ENCODE peak calls at places on chromosomes 11 and 22, in six cellular contexts. One of them, this sample, is unnamed.

GRCh38 chr22:26322179-26322905 is 106.7 kb upstream of the ASPHD2 start:
- DNase-seq in H1: no peak
- DNase-seq in mesenchymal stem cell: peak; percentile 43
- DNase-seq in mesendoderm: peak; percentile 98
- DNase-seq in neuronal stem cell: no peak
- DNase-seq in trophoblast cell: peak; percentile 98
- DNase-seq in this sample: peak; percentile 77

GRCh38 chr11:27228232-27228631 is 134.8 kb downstream of the CCDC34 start:
- DNase-seq in trophoblast cell: no peak
- DNase-seq in mesendoderm: no peak
- DNase-seq in H1: no peak
- DNase-seq in neuronal stem cell: no peak
- DNase-seq in mesenchymal stem cell: no peak
- DNase-seq in this sample: no peak

GRCh38 chr11:26841818-26842457 is 120.1 kb upstream of the SLC5A12 start:
- DNase-seq in H1: no peak
- DNase-seq in mesenchymal stem cell: peak; percentile 64
- DNase-seq in mesendoderm: no peak
- DNase-seq in trophoblast cell: no peak
- DNase-seq in neuronal stem cell: no peak
- DNase-seq in this sample: peak; percentile 60

GRCh38 chr11:131486100-131486499 is 115.7 kb downstream of the NTM start:
- DNase-seq in H1: no peak
- DNase-seq in trophoblast cell: peak; percentile 48
- DNase-seq in neuronal stem cell: no peak
- DNase-seq in mesenchymal stem cell: no peak
- DNase-seq in mesendoderm: no peak
- DNase-seq in this sample: no peak

GRCh38 chr11:58801974-58802545 is 42.4 kb downstream of the GLYATL2 start:
- DNase-seq in mesendoderm: no peak
- DNase-seq in trophoblast cell: no peak
- DNase-seq in mesenchymal stem cell: no peak
- DNase-seq in neuronal stem cell: no peak
- DNase-seq in H1: no peak
- DNase-seq in this sample: no peak

GRCh38 chr11:129946256-129946655 is 50.9 kb upstream of the NFRKB start:
- DNase-seq in mesendoderm: no peak
- DNase-seq in trophoblast cell: no peak
- DNase-seq in H1: no peak
- DNase-seq in neuronal stem cell: no peak
- DNase-seq in mesenchymal stem cell: peak; percentile 24
- DNase-seq in this sample: peak; percentile 27

GRCh38 chr11:73187854-73188253 is 30.2 kb upstream of the P2RY2 start:
- DNase-seq in H1: no peak
- DNase-seq in mesenchymal stem cell: no peak
- DNase-seq in neuronal stem cell: no peak
- DNase-seq in mesendoderm: peak; percentile 68
- DNase-seq in trophoblast cell: no peak
- DNase-seq in this sample: no peak

GRCh38 chr11:67408437-67409200 is 4.7 kb downstream of the TBC1D10C start:
- DNase-seq in neuronal stem cell: no peak
- DNase-seq in trophoblast cell: no peak
- DNase-seq in mesenchymal stem cell: no peak
- DNase-seq in H1: no peak
- DNase-seq in mesendoderm: no peak
- DNase-seq in this sample: no peak

GRCh38 chr22:20498913-20499312 is 3.3 kb upstream of the KLHL22 start:
- DNase-seq in trophoblast cell: no peak
- DNase-seq in H1: no peak
- DNase-seq in neuronal stem cell: no peak
- DNase-seq in mesenchymal stem cell: no peak
- DNase-seq in mesendoderm: no peak
- DNase-seq in this sample: no peak

GRCh38 chr22:48653306-48653705 is 1174.4 kb downstream of the BRD1 start:
- DNase-seq in trophoblast cell: no peak
- DNase-seq in neuronal stem cell: no peak
- DNase-seq in H1: no peak
- DNase-seq in mesenchymal stem cell: no peak
- DNase-seq in mesendoderm: no peak
- DNase-seq in this sample: no peak

GRCh38 chr11:115606223-115607220 is 102.3 kb upstream of the CADM1 start:
- DNase-seq in mesendoderm: no peak
- DNase-seq in mesenchymal stem cell: peak; percentile 39
- DNase-seq in H1: no peak
- DNase-seq in trophoblast cell: no peak
- DNase-seq in neuronal stem cell: no peak
- DNase-seq in this sample: peak; percentile 67

GRCh38 chr11:77081976-77082836 is 15.4 kb downstream of the CAPN5 start:
- DNase-seq in H1: no peak
- DNase-seq in neuronal stem cell: no peak
- DNase-seq in mesendoderm: no peak
- DNase-seq in mesenchymal stem cell: no peak
- DNase-seq in trophoblast cell: no peak
- DNase-seq in this sample: no peak

GRCh38 chr11:115128226-115128625 is 376.0 kb downstream of the CADM1 start:
- DNase-seq in H1: no peak
- DNase-seq in mesenchymal stem cell: no peak
- DNase-seq in mesendoderm: no peak
- DNase-seq in trophoblast cell: no peak
- DNase-seq in neuronal stem cell: no peak
- DNase-seq in this sample: no peak

GRCh38 chr11:119491753-119492455 is 68.9 kb upstream of the THY1 start:
- DNase-seq in mesenchymal stem cell: peak; percentile 17
- DNase-seq in H1: no peak
- DNase-seq in trophoblast cell: no peak
- DNase-seq in mesendoderm: peak; percentile 62
- DNase-seq in neuronal stem cell: no peak
- DNase-seq in this sample: peak; percentile 12

GRCh38 chr11:33674035-33674814 is 26.4 kb downstream of the C11orf91 start:
- DNase-seq in mesenchymal stem cell: no peak
- DNase-seq in trophoblast cell: no peak
- DNase-seq in mesendoderm: peak; percentile 47
- DNase-seq in neuronal stem cell: no peak
- DNase-seq in H1: no peak
- DNase-seq in this sample: peak; percentile 86

GRCh38 chr11:88552377-88553029 is 215.0 kb upstream of the CTSC start:
- DNase-seq in H1: peak; percentile 72
- DNase-seq in mesenchymal stem cell: peak; percentile 62
- DNase-seq in neuronal stem cell: peak; percentile 12
- DNase-seq in trophoblast cell: peak; percentile 71
- DNase-seq in mesendoderm: peak; percentile 77
- DNase-seq in this sample: peak; percentile 55

GRCh38 chr11:73143126-73143838 is 1.2 kb upstream of the FCHSD2 start:
- DNase-seq in trophoblast cell: no peak
- DNase-seq in neuronal stem cell: no peak
- DNase-seq in mesendoderm: no peak
- DNase-seq in mesenchymal stem cell: peak; percentile 67
- DNase-seq in H1: no peak
- DNase-seq in this sample: peak; percentile 58

GRCh38 chr11:106059617-106060016 is 17.5 kb downstream of the KBTBD3 start:
- DNase-seq in neuronal stem cell: no peak
- DNase-seq in H1: no peak
- DNase-seq in trophoblast cell: no peak
- DNase-seq in mesenchymal stem cell: no peak
- DNase-seq in mesendoderm: no peak
- DNase-seq in this sample: no peak

GRCh38 chr22:50627914-50628542 is at the start of gene ARSA:
- DNase-seq in neuronal stem cell: peak; percentile 82
- DNase-seq in trophoblast cell: peak; percentile 88
- DNase-seq in mesenchymal stem cell: peak; percentile 86
- DNase-seq in H1: peak; percentile 77
- DNase-seq in mesendoderm: peak; percentile 86
- DNase-seq in this sample: peak; percentile 81

GRCh38 chr11:43567396-43567975 is 113.1 kb upstream of the HSD17B12 start:
- DNase-seq in neuronal stem cell: no peak
- DNase-seq in H1: no peak
- DNase-seq in trophoblast cell: peak; percentile 75
- DNase-seq in mesenchymal stem cell: peak; percentile 49
- DNase-seq in mesendoderm: peak; percentile 54
- DNase-seq in this sample: peak; percentile 56

GRCh38 chr11:111761056-111761455 is 5.1 kb downstream of the PPP2R1B start:
- DNase-seq in trophoblast cell: no peak
- DNase-seq in mesenchymal stem cell: no peak
- DNase-seq in neuronal stem cell: no peak
- DNase-seq in mesendoderm: no peak
- DNase-seq in H1: no peak
- DNase-seq in this sample: no peak

GRCh38 chr11:132685174-132685611 is 847.1 kb downstream of the OPCML start:
- DNase-seq in mesendoderm: no peak
- DNase-seq in H1: no peak
- DNase-seq in trophoblast cell: no peak
- DNase-seq in neuronal stem cell: no peak
- DNase-seq in mesenchymal stem cell: peak; percentile 92
- DNase-seq in this sample: peak; percentile 62

GRCh38 chr11:28231475-28231874 is 123.3 kb downstream of the METTL15 start:
- DNase-seq in neuronal stem cell: no peak
- DNase-seq in mesendoderm: no peak
- DNase-seq in trophoblast cell: no peak
- DNase-seq in mesenchymal stem cell: peak; percentile 67
- DNase-seq in H1: no peak
- DNase-seq in this sample: peak; percentile 90

GRCh38 chr11:37450613-37451012 is 852.6 kb upstream of the RAG2 start:
- DNase-seq in trophoblast cell: no peak
- DNase-seq in neuronal stem cell: no peak
- DNase-seq in mesenchymal stem cell: peak; percentile 22
- DNase-seq in H1: no peak
- DNase-seq in mesendoderm: no peak
- DNase-seq in this sample: peak; percentile 8

GRCh38 chr11:43955381-43956118 is 13.1 kb downstream of the C11orf96 start:
- DNase-seq in H1: no peak
- DNase-seq in trophoblast cell: no peak
- DNase-seq in mesendoderm: no peak
- DNase-seq in mesenchymal stem cell: no peak
- DNase-seq in neuronal stem cell: no peak
- DNase-seq in this sample: peak; percentile 10

GRCh38 chr11:19934828-19935259 is 222.2 kb downstream of the NAV2 start:
- DNase-seq in trophoblast cell: no peak
- DNase-seq in neuronal stem cell: no peak
- DNase-seq in mesenchymal stem cell: peak; percentile 81
- DNase-seq in mesendoderm: peak; percentile 16
- DNase-seq in H1: no peak
- DNase-seq in this sample: peak; percentile 89

GRCh38 chr22:46108564-46109473 is 41.5 kb upstream of the PPARA start:
- DNase-seq in neuronal stem cell: no peak
- DNase-seq in mesenchymal stem cell: no peak
- DNase-seq in mesendoderm: peak; percentile 67
- DNase-seq in H1: no peak
- DNase-seq in trophoblast cell: no peak
- DNase-seq in this sample: peak; percentile 23

GRCh38 chr11:65246506-65246905 is 15.3 kb upstream of the POLA2 start:
- DNase-seq in mesendoderm: no peak
- DNase-seq in neuronal stem cell: no peak
- DNase-seq in mesenchymal stem cell: no peak
- DNase-seq in trophoblast cell: no peak
- DNase-seq in H1: no peak
- DNase-seq in this sample: no peak

GRCh38 chr11:287821-288327 is 1.1 kb upstream of the PGGHG start:
- DNase-seq in neuronal stem cell: no peak
- DNase-seq in mesenchymal stem cell: no peak
- DNase-seq in trophoblast cell: no peak
- DNase-seq in H1: peak; percentile 63
- DNase-seq in mesendoderm: no peak
- DNase-seq in this sample: no peak

GRCh38 chr11:19631657-19632325 is 80.8 kb upstream of the NAV2 start:
- DNase-seq in neuronal stem cell: no peak
- DNase-seq in mesenchymal stem cell: no peak
- DNase-seq in mesendoderm: no peak
- DNase-seq in trophoblast cell: no peak
- DNase-seq in H1: no peak
- DNase-seq in this sample: no peak

GRCh38 chr11:62540804-62541671 is 5.6 kb downstream of the AHNAK start:
- DNase-seq in trophoblast cell: peak; percentile 26
- DNase-seq in H1: no peak
- DNase-seq in mesenchymal stem cell: peak; percentile 30
- DNase-seq in neuronal stem cell: no peak
- DNase-seq in mesendoderm: no peak
- DNase-seq in this sample: peak; percentile 4

GRCh38 chr11:21037836-21038235 is 368.4 kb downstream of the NELL1 start:
- DNase-seq in mesenchymal stem cell: no peak
- DNase-seq in H1: no peak
- DNase-seq in trophoblast cell: no peak
- DNase-seq in mesendoderm: no peak
- DNase-seq in neuronal stem cell: no peak
- DNase-seq in this sample: no peak

GRCh38 chr22:47144791-47145425 is 382.5 kb downstream of the TBC1D22A start:
- DNase-seq in mesendoderm: no peak
- DNase-seq in H1: no peak
- DNase-seq in trophoblast cell: no peak
- DNase-seq in neuronal stem cell: no peak
- DNase-seq in mesenchymal stem cell: no peak
- DNase-seq in this sample: no peak

GRCh38 chr11:59857444-59858434 is 8.5 kb downstream of the TCN1 start:
- DNase-seq in neuronal stem cell: no peak
- DNase-seq in mesenchymal stem cell: peak; percentile 9
- DNase-seq in trophoblast cell: peak; percentile 80
- DNase-seq in H1: no peak
- DNase-seq in mesendoderm: peak; percentile 89
- DNase-seq in this sample: no peak
- H2AK5ac ChIP-seq in neuronal stem cell: no peak overlapping the region
- H2AK5ac ChIP-seq in mesenchymal stem cell: no peak overlapping the region
- H2AK5ac ChIP-seq in trophoblast cell: no peak overlapping the region
- H2AK5ac ChIP-seq in H1: no peak overlapping the region
- H2AK5ac ChIP-seq in mesendoderm: no peak overlapping the region
- H2AK5ac ChIP-seq in this sample: no peak overlapping the region

GRCh38 chr11:126523441-126523840 is 168.0 kb downstream of the ST3GAL4 start:
- DNase-seq in mesendoderm: no peak
- DNase-seq in H1: no peak
- DNase-seq in trophoblast cell: no peak
- DNase-seq in mesenchymal stem cell: no peak
- DNase-seq in neuronal stem cell: no peak
- DNase-seq in this sample: no peak
- H3K4ac ChIP-seq in mesendoderm: no peak overlapping the region
- H3K4ac ChIP-seq in H1: no peak overlapping the region
- H3K4ac ChIP-seq in trophoblast cell: no peak overlapping the region
- H3K4ac ChIP-seq in mesenchymal stem cell: no peak overlapping the region
- H3K4ac ChIP-seq in neuronal stem cell: no peak overlapping the region
- H3K4ac ChIP-seq in this sample: no peak overlapping the region

GRCh38 chr11:102456381-102456780 is 3.8 kb upstream of the TMEM123 start:
- DNase-seq in mesenchymal stem cell: no peak
- DNase-seq in H1: no peak
- DNase-seq in trophoblast cell: peak; percentile 67
- DNase-seq in neuronal stem cell: no peak
- DNase-seq in mesendoderm: no peak
- DNase-seq in this sample: peak; percentile 39
- H3K4me3 ChIP-seq in mesenchymal stem cell: no peak overlapping the region
- H3K4me3 ChIP-seq in H1: no peak overlapping the region
- H3K4me3 ChIP-seq in trophoblast cell: no peak overlapping the region
- H3K4me3 ChIP-seq in neuronal stem cell: no peak overlapping the region
- H3K4me3 ChIP-seq in mesendoderm: no peak overlapping the region
- H3K4me3 ChIP-seq in this sample: no peak overlapping the region

DNA sequence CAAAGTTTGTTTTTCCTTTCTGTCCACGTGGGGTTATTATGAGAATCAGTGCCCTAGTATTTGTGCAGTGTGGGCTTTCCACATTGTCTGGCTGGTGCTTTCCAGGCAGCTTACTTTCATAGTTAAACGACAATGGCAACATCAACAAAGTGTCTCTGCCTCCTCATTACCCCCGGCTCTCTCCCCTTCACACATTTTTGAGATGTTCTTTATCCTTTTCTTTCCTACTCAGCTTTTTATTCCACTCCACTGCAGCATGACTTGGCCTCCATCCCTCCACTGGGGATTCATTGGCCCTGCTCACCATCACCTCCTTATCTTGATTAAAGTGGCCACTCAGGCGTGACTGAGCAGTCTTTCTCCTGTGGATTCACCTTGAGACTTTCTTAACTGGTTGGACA is 19.1 kb downstream of the SPECC1L start:
- DNase-seq in neuronal stem cell: peak; percentile 37
- DNase-seq in trophoblast cell: no peak
- DNase-seq in mesendoderm: peak; percentile 25
- DNase-seq in H1: no peak
- DNase-seq in mesenchymal stem cell: peak; percentile 54
- DNase-seq in this sample: no peak
- H2AK5ac ChIP-seq in neuronal stem cell: no peak overlapping the region
- H2AK5ac ChIP-seq in trophoblast cell: peak overlapping the region; percentile 81
- H2AK5ac ChIP-seq in mesendoderm: no peak overlapping the region
- H2AK5ac ChIP-seq in H1: peak overlapping the region; percentile 18
- H2AK5ac ChIP-seq in mesenchymal stem cell: peak overlapping the region; percentile 34
- H2AK5ac ChIP-seq in this sample: peak overlapping the region; percentile 65

This sample was measured in IMR-90.